ENCODE peak calls at places on chromosomes 11 and 22, in nine cellular contexts. P is nucleus accumbens; G is AML-193; R is MV-4-11; V is neural crest cell; B is stimulated activated naive CD8-positive, alpha-beta T cell treated with anti-CD3 and anti-CD28 coated beads, Interleukin-15, Interleukin-2, amounts not matched to agents 100 U/mL and 50 U/mL, for 24 hours; X is activated naive CD4-positive, alpha-beta T cell treated with Interleukin-2 at 50 U/mL for 16 hours; E is fibroblast of mammary gland; J is HFFc6. L is an unnamed sample.

GRCh38 chr11:58497951-58498350 is 10.0 kb downstream of the OR5B21 start:
- DNase-seq in E (no peak), B (no peak), G (no peak), V (no peak), R (no peak), P (no peak), X (no peak), J (no peak), L (no peak)

GRCh38 chr11:8092587-8093424 is 11.8 kb downstream of the TUB start:
- DNase-seq in J (peak), G (peak), X (peak), V (peak), P (peak), B (peak), R (peak), E (peak), L (peak)

GRCh38 chr22:48083502-48083901 is 1321.1 kb downstream of the TBC1D22A start:
- DNase-seq in E (no peak), B (no peak), R (no peak), V (no peak), X (no peak), G (no peak), P (no peak), J (no peak), L (no peak)

GRCh38 chr22:33302549-33302948 is 244.4 kb upstream of the SYN3 start:
- DNase-seq in E (no peak), B (no peak), P (no peak), G (no peak), J (no peak), X (no peak), R (no peak), V (no peak), L (no peak)

GRCh38 chr11:18490319-18490718 is 34.7 kb downstream of the LDHAL6A start:
- DNase-seq in G (no peak), V (no peak), R (no peak), P (no peak), J (no peak), B (no peak), E (peak), X (no peak), L (no peak)

GRCh38 chr22:36036167-36036624 is 7.6 kb upstream of the RBFOX2 start:
- DNase-seq in R (peak), G (no peak), X (no peak), P (no peak), E (no peak), V (no peak), J (no peak), B (no peak), L (no peak)

GRCh38 chr22:19508024-19508776 is 16.0 kb downstream of the CLDN5 start:
- DNase-seq in V (no peak), P (no peak), B (no peak), J (no peak), R (no peak), X (no peak), G (no peak), E (no peak), L (no peak)

GRCh38 chr11:71206186-71206585 is 46.2 kb downstream of the SHANK2 start:
- DNase-seq in J (no peak), X (no peak), P (no peak), E (peak), B (no peak), G (no peak), V (no peak), R (no peak), L (peak)

GRCh38 chr11:70226967-70227366 is 23.9 kb downstream of the FADD start:
- DNase-seq in E (no peak), G (no peak), R (no peak), J (no peak), V (no peak), P (no peak), B (no peak), X (no peak), L (no peak)

L was measured in mesenchymal stem cell.